ENCODE peak calls at places on chromosomes 6 and 20, in nine cellular contexts. L is ovary; J is amniotic stem cell; M is activated effector memory CD4-positive, alpha-beta T cell treated with anti-CD3 and anti-CD28 coated beads, Interleukin-2, amount 50 U/mL, for 16 hours; I is endothelial cell of umbilical vein; W is Kasumi-1; N is stimulated activated CD4-positive, alpha-beta T cell treated with anti-CD3 and anti-CD28 coated beads, TNF-alpha, amount 100 ng/mL, for 24 hours; T is HFFc6; G is NCI-H1436. U is an unnamed sample.

GRCh38 chr20:347640-348484 is 951 bp downstream of the NRSN2 start:
- DNase-seq in L (peak), J (peak), M (peak), I (peak), W (peak), N (no peak), T (peak), G (peak), U (peak)

GRCh38 chr6:116145786-116146675 is 20.1 kb upstream of the COL10A1 start:
- DNase-seq in L (no peak), J (no peak), M (no peak), I (peak), W (no peak), N (no peak), T (no peak), G (no peak), U (no peak)

GRCh38 chr6:80179691-80180090 is 73.2 kb downstream of the BCKDHB start:
- DNase-seq in L (no peak), J (no peak), M (no peak), I (peak), W (no peak), N (no peak), T (no peak), G (no peak), U (no peak)

GRCh38 chr6:21664263-21665081 is 70.9 kb downstream of the SOX4 start:
- DNase-seq in L (peak), J (no peak), M (no peak), I (peak), W (no peak), N (no peak), T (no peak), G (no peak), U (peak)

GRCh38 chr6:21870071-21870729 is 276.6 kb downstream of the SOX4 start:
- DNase-seq in L (no peak), J (no peak), M (no peak), I (no peak), W (no peak), N (no peak), T (no peak), G (no peak), U (no peak)

GRCh38 chr20:58883243-58883691 is 30.8 kb downstream of the GNAS start:
- DNase-seq in L (no peak), J (no peak), M (no peak), I (no peak), W (no peak), N (no peak), T (peak), G (no peak), U (no peak)

GRCh38 chr20:44747166-44748004 is 1.7 kb downstream of the KCNK15 start:
- DNase-seq in L (peak), J (peak), M (peak), I (peak), W (peak), N (peak), T (peak), G (peak), U (peak)

GRCh38 chr6:8064638-8065518 is 689 bp upstream of the BLOC1S5 start:
- DNase-seq in L (no peak), J (no peak), M (no peak), I (no peak), W (no peak), N (no peak), T (no peak), G (no peak), U (no peak)

GRCh38 chr20:62065669-62066338 is at the start of gene TAF4:
- DNase-seq in L (peak), J (peak), M (peak), I (peak), W (peak), N (peak), T (peak), G (peak), U (peak)

GRCh38 chr6:2563635-2564034 is 187.1 kb downstream of the MYLK4 start:
- DNase-seq in L (no peak), J (no peak), M (no peak), I (no peak), W (no peak), N (no peak), T (no peak), G (no peak), U (peak)

U was measured in fibroblast of the aortic adventitia.